ENCODE peak calls at places on chromosomes 6 and 20, in ten cellular contexts. C is GM23338, D is endothelial cell of umbilical vein, Z is spleen, P is HCT116, Q is GM12878, U is breast epithelium, A is stomach, S is transverse colon, N is Panc1. X is an unnamed sample.

GRCh38 chr6:125153541-125154183 is at the start of gene TPD52L1:
- DNase-seq in D (peak), A (peak), Z (peak), P (peak), S (peak), N (peak), Q (no peak), U (peak), C (peak), X (peak)

GRCh38 chr20:56222201-56222600 is 26.3 kb upstream of the MC3R start:
- DNase-seq in A (no peak), C (no peak), S (no peak), D (no peak), Z (no peak), U (no peak), N (no peak), P (no peak), Q (no peak), X (no peak)

GRCh38 chr6:134593887-134594286 is 276.0 kb upstream of the SGK1 start:
- DNase-seq in N (no peak), A (no peak), P (no peak), Z (no peak), Q (no peak), U (no peak), D (no peak), S (no peak), C (no peak), X (no peak)

GRCh38 chr6:168158980-168159349 is 80.0 kb upstream of the FRMD1 start:
- DNase-seq in U (peak), Z (no peak), S (no peak), N (no peak), C (no peak), A (no peak), D (no peak), P (no peak), Q (no peak), X (no peak)

GRCh38 chr20:58213112-58213511 is 15.3 kb downstream of the ANKRD60 start:
- DNase-seq in D (no peak), N (no peak), C (no peak), S (no peak), Q (no peak), U (no peak), A (no peak), Z (peak), P (no peak), X (no peak)

GRCh38 chr20:19483309-19483708 is 270.9 kb downstream of the SLC24A3 start:
- DNase-seq in A (no peak), Q (no peak), U (no peak), P (no peak), Z (no peak), S (no peak), C (no peak), D (no peak), N (no peak), X (no peak)

GRCh38 chr6:2658788-2659187 is 91.9 kb downstream of the MYLK4 start:
- DNase-seq in A (no peak), C (no peak), U (peak), N (no peak), S (no peak), P (peak), Q (peak), Z (no peak), D (no peak), X (no peak)

GRCh38 chr6:36469148-36469661 is 26.4 kb downstream of the KCTD20 start:
- DNase-seq in Q (no peak), Z (no peak), U (no peak), C (no peak), P (no peak), D (no peak), A (no peak), S (no peak), N (no peak), X (no peak)

GRCh38 chr6:30556714-30556963 is 350 bp upstream of the GNL1 start:
- DNase-seq in U (no peak), Q (no peak), N (peak), Z (peak), A (peak), S (peak), C (peak), P (peak), D (no peak), X (peak)

GRCh38 chr6:158480989-158481388 is 78.9 kb upstream of the TMEM181 start:
- DNase-seq in Q (no peak), N (no peak), D (no peak), U (no peak), P (no peak), S (no peak), C (no peak), A (no peak), Z (no peak), X (no peak)

GRCh38 chr6:19415605-19416326 is 421.4 kb upstream of the ID4 start:
- DNase-seq in C (no peak), A (no peak), Q (no peak), D (no peak), Z (no peak), P (peak), S (no peak), N (no peak), U (no peak), X (no peak)

GRCh38 chr6:17004269-17004668 is 97.6 kb upstream of the STMND1 start:
- DNase-seq in U (no peak), Q (no peak), C (no peak), D (no peak), S (no peak), N (no peak), P (no peak), A (no peak), Z (no peak), X (no peak)

GRCh38 chr6:18598865-18599264 is 211.7 kb downstream of the RNF144B start:
- DNase-seq in Q (no peak), A (no peak), S (no peak), P (no peak), Z (no peak), C (no peak), D (no peak), N (no peak), U (no peak), X (no peak)

GRCh38 chr20:20466341-20466879 is 98.5 kb downstream of the INSM1 start:
- DNase-seq in U (no peak), N (no peak), S (no peak), C (no peak), A (no peak), P (no peak), D (no peak), Z (no peak), Q (peak), X (no peak)

GRCh38 chr20:58160451-58161051 is 67.9 kb downstream of the ANKRD60 start:
- DNase-seq in N (no peak), A (no peak), P (no peak), D (no peak), Z (no peak), Q (no peak), S (no peak), U (no peak), C (no peak), X (no peak)

GRCh38 chr6:3230275-3231212 is 3.1 kb upstream of the TUBB2B start:
- DNase-seq in C (peak), Q (no peak), A (no peak), S (no peak), Z (no peak), N (no peak), U (no peak), D (peak), P (no peak), X (no peak)

GRCh38 chr20:59340186-59340885 is 39.9 kb downstream of the EDN3 start:
- DNase-seq in P (no peak), S (no peak), N (no peak), Z (no peak), U (no peak), C (no peak), D (no peak), A (no peak), Q (no peak), X (no peak)

GRCh38 chr6:137407816-137408215 is 86.4 kb downstream of the OLIG3 start:
- DNase-seq in N (no peak), Q (no peak), D (no peak), S (no peak), C (no peak), A (no peak), P (no peak), Z (no peak), U (no peak), X (no peak)

GRCh38 chr6:38020593-38020992 is 201.1 kb downstream of the ZFAND3 start:
- DNase-seq in A (no peak), U (no peak), D (no peak), Z (no peak), C (no peak), Q (no peak), N (no peak), S (no peak), P (no peak), X (no peak)

GRCh38 chr6:37717836-37718251 is 20.2 kb upstream of the MDGA1 start:
- DNase-seq in A (no peak), S (no peak), U (no peak), C (no peak), Z (no peak), D (peak), P (no peak), N (no peak), Q (no peak), X (no peak)

GRCh38 chr20:39874049-39874893 is 814.8 kb downstream of the MAFB start:
- DNase-seq in U (peak), Z (peak), N (peak), C (peak), P (peak), S (peak), D (peak), A (peak), Q (peak), X (peak)
- TF ChIP-seq POLR2AphosphoS5 in U (no peak), Z (no peak), N (no peak), C (no peak), P (no peak), S (no peak), D (no peak), A (no peak), Q (no peak), X (no peak)

GRCh38 chr6:20876016-20876415 is 341.8 kb downstream of the CDKAL1 start:
- DNase-seq in C (no peak), A (no peak), U (no peak), Q (no peak), D (peak), P (no peak), S (no peak), N (no peak), Z (no peak), X (no peak)
- TF ChIP-seq POLR2AphosphoS5 in C (no peak), A (no peak), U (no peak), Q (no peak), D (no peak), P (no peak), S (no peak), N (no peak), Z (no peak), X (no peak)

DNA sequence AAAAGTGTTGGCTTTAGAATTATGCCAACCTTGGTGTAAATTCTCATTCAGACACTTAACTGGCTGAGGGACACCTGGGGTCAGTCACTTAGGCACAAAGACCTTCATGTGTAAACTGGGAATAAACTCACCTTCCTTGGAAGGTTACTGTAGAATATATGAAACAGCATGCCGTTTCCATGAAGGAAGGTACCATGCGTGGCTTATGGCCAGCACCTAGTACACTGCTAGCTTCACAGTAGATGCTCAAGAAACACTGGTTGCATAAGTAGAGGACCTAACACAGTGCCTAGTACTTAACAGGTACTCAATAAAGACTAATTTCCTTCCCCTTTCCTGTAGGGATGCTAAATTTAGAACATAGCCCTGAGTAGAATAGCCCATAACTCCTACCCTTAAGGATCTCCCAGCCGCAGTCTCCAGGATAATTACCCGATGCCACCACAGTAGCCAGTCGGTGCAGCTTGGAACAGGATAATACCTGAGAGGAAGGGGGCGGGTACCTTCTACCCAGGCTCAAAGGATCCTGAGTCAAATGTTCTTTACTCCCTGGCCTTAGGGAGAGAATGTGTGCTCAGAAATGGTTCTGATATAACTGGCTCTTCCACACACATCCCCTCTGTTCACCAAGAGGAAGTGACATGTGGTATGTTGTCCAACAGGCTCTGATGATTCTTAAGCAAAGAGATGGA is 3.6 kb downstream of the BCL2L1 start:
- DNase-seq in Q (no peak), N (no peak), P (no peak), Z (no peak), S (peak), A (peak), D (no peak), U (peak), C (peak), X (no peak)
- TF ChIP-seq POLR2AphosphoS5 in Q (no peak), N (no peak), P (no peak), Z (no peak), S (no peak), A (no peak), D (no peak), U (peak), C (no peak), X (no peak)

GRCh38 chr20:4813076-4813838 is 91.5 kb downstream of the PRND start:
- DNase-seq in Z (peak), N (no peak), D (peak), P (no peak), U (no peak), A (no peak), S (peak), C (no peak), Q (peak), X (peak)
- TF ChIP-seq POLR2AphosphoS5 in Z (peak), N (no peak), D (no peak), P (no peak), U (no peak), A (no peak), S (no peak), C (no peak), Q (peak), X (peak)

GRCh38 chr6:43759157-43759925 is 10.7 kb upstream of the VEGFA start:
- DNase-seq in Z (peak), C (no peak), N (no peak), P (no peak), A (no peak), U (no peak), S (no peak), D (no peak), Q (no peak), X (no peak)
- TF ChIP-seq POLR2AphosphoS5 in Z (no peak), C (no peak), N (no peak), P (peak), A (no peak), U (no peak), S (no peak), D (no peak), Q (no peak), X (no peak)